ENCODE peak calls at places on chromosomes 12 and 14, in four cellular contexts. T is NCI-H2081, S is HT1080, K is GM12891. P is an unnamed sample.

GRCh38 chr14:61233436-61233956 is 47.6 kb downstream of the TMEM30B start:
- DNase-seq in T (no peak), S (no peak), K (no peak), P (no peak)

GRCh38 chr12:81209001-81209400 is 131.1 kb downstream of the ACSS3 start:
- DNase-seq in T (no peak), K (no peak), S (no peak), P (no peak)

GRCh38 chr12:76455582-76456345 is 103.8 kb downstream of the OSBPL8 start:
- DNase-seq in S (peak), T (peak), K (no peak), P (no peak)

GRCh38 chr14:97602438-97603117 is 805.4 kb downstream of the VRK1 start:
- DNase-seq in S (no peak), K (no peak), T (no peak), P (peak)

GRCh38 chr14:65252471-65253255 is 150.3 kb upstream of the MAX start:
- DNase-seq in K (no peak), T (no peak), S (no peak), P (no peak)

GRCh38 chr12:83573676-83574075 is 887.0 kb downstream of the TMTC2 start:
- DNase-seq in T (no peak), S (peak), K (no peak), P (no peak)

GRCh38 chr14:101087614-101088394 is 184.3 kb upstream of the RTL1 start:
- DNase-seq in K (no peak), S (no peak), T (no peak), P (no peak)

GRCh38 chr12:27682534-27682933 is 13.7 kb upstream of the REP15 start:
- DNase-seq in T (no peak), K (no peak), S (peak), P (no peak)

GRCh38 chr12:110590806-110591326 is 7.7 kb upstream of the PPTC7 start:
- DNase-seq in S (no peak), K (no peak), T (no peak), P (no peak)

GRCh38 chr12:52920937-52921336 is 16.1 kb upstream of the KRT8 start:
- DNase-seq in K (no peak), T (no peak), S (peak), P (no peak)

GRCh38 chr14:64060648-64061096 is 207.9 kb downstream of the SYNE2 start:
- DNase-seq in S (peak), K (no peak), T (peak), P (no peak)

P was measured in naive thymus-derived CD8-positive, alpha-beta T cell.